ENCODE peak calls at places on chromosomes 12 and 14, in four cellular contexts. P, B, D and N are unnamed samples.

GRCh38 chr12:31263661-31264060 is 62.3 kb downstream of the SINHCAF start:
- DNase-seq in B (no peak), D (no peak), P (no peak), N (no peak)

GRCh38 chr14:104249092-104249491 is 110.7 kb downstream of the KIF26A start:
- DNase-seq in B (no peak), D (no peak), P (no peak), N (no peak)

GRCh38 chr12:109989380-109989779 is 6.8 kb downstream of the GIT2 start:
- DNase-seq in B (no peak), D (no peak), P (no peak), N (no peak)

GRCh38 chr12:38823743-38824142 is 81.6 kb downstream of the CPNE8 start:
- DNase-seq in P (no peak), D (no peak), B (no peak), N (no peak)

GRCh38 chr12:46794593-46795190 is 31.1 kb downstream of the SLC38A4 start:
- DNase-seq in P (no peak), B (no peak), D (no peak), N (no peak)

GRCh38 chr12:81167694-81168093 is 89.8 kb downstream of the ACSS3 start:
- DNase-seq in D (no peak), P (no peak), B (no peak), N (no peak)

GRCh38 chr12:15679146-15679545 is 110.0 kb downstream of the EPS8 start:
- DNase-seq in P (peak; percentile 3), B (no peak), D (no peak), N (no peak)

GRCh38 chr14:41605550-41606248 is 977 bp upstream of the LRFN5 start:
- DNase-seq in B (no peak), D (no peak), P (no peak), N (no peak)

GRCh38 chr14:57391609-57392195 is 1.3 kb downstream of the NAA30 start:
- DNase-seq in P (no peak), D (no peak), B (no peak), N (peak; percentile 21)

GRCh38 chr12:6089041-6089823 is 35.2 kb downstream of the VWF start:
- DNase-seq in D (peak; percentile 77), P (peak; percentile 56), B (no peak), N (no peak)

GRCh38 chr12:50283924-50284236 is 560 bp upstream of the LIMA1 start:
- DNase-seq in B (no peak), P (no peak), D (no peak), N (no peak)

GRCh38 chr14:41137741-41138140 is 468.9 kb upstream of the LRFN5 start:
- DNase-seq in B (no peak), D (no peak), P (peak; percentile 0), N (no peak)

GRCh38 chr12:64608901-64609542 is 1.3 kb upstream of the RASSF3 start:
- DNase-seq in D (peak; percentile 81), P (peak; percentile 58), B (peak; percentile 47), N (peak; percentile 48)

GRCh38 chr12:6052940-6053329 is 71.5 kb downstream of the VWF start:
- DNase-seq in D (no peak), P (no peak), B (no peak), N (no peak)

DNA sequence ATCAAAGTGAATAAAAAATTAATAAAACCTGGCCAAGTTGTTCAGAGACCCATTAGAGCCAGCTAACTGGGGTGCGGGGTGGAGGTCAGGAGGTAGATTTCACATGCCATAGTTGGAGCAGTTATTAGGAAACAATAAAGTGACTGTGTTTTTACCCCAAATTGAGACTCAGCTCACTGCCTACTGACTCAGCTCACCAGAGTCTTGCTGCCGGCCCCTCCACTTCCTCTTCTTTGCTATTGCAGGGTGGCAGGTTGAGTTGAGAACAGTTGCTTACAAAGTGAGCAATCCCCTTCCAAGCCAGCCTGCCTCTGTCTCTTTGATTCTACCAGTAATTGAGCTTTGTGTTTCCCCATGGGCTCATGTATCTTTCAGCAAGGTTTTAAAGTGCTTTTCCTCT is 12.9 kb downstream of the ST8SIA1 start:
- DNase-seq in B (no peak), D (no peak), P (no peak), N (no peak)
- TF ChIP-seq ELF1 in B (no peak), D (no peak), P (no peak), N (no peak)

DNA sequence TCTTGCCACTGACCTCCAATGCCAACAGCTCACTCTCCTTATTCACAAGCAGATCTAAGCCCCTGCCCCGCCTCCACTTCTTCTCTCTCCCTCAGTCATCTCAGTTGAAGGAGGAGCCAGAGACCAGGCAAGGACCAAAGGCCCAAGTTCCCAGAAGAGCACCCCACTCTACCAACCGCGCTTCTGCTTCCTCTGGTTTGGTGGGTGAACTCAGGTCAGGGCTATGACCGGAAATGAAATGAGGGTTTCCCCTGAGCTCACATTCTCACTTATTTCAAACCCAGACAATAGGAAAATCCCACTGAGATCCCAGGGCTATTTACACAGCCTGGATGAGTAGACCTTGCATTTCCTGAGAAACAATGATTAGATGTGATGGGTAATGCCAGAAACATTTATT is 9.9 kb downstream of the DPF3 start:
- DNase-seq in P (no peak), B (no peak), D (no peak), N (no peak)
- TF ChIP-seq ELF1 in P (no peak), B (no peak), D (no peak), N (no peak)

GRCh38 chr12:74776378-74776777 is 238.7 kb downstream of the ATXN7L3B start:
- DNase-seq in D (no peak), B (no peak), P (no peak), N (no peak)

GRCh38 chr12:74782086-74782485 is 244.5 kb downstream of the ATXN7L3B start:
- DNase-seq in B (no peak), P (no peak), D (no peak), N (no peak)

DNA sequence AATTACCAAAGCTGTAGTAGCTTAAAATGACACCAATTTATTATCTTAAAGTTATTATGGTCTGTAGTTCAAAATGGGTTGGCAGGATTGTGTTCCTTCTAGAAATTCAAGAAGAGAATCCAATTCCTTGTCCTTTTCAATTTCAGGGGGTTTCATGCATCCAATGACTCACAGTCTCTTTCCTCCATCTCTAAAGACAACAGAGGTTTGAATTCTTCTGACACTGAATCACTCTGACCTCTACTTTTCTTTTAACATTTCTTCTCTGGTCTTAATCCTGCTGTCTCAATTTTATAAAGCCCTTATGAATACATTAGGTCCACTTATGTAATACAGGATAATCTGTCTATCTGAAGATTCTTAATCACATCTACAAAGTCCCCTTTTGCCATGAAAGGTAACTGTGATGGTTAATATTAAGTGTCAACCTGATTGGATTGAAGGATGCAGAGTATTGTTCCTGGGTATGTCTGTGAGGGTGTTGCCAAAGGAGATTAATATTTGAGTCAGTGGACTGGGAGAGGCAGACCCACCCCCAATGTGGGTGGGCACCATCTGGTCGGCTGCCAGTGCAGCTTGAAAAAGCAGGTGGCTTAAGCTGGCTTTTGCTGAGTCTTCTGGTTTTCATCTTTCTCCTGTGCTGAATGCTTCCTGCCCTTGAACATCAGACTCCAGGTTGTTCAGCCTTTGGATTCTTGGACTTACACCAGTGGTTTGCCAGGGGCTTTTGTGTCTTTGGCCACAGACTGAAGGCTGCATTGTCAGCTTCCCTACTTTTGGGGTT is 243.0 kb downstream of the ATXN7L3B start:
- DNase-seq in D (no peak), P (no peak), B (no peak), N (no peak)
- TF ChIP-seq ELF1 in D (no peak), P (no peak), B (no peak), N (no peak)

GRCh38 chr12:5000204-5000603 is 43.5 kb upstream of the KCNA5 start:
- DNase-seq in P (no peak), B (no peak), D (peak; percentile 16), N (no peak)
- TF ChIP-seq ELF1 in P (no peak), B (no peak), D (no peak), N (no peak)

GRCh38 chr12:104355630-104356029 is 52.1 kb downstream of the EID3 start:
- DNase-seq in B (no peak), D (no peak), P (no peak), N (no peak)

GRCh38 chr12:104353012-104353981 is 49.8 kb downstream of the EID3 start:
- DNase-seq in D (no peak), P (no peak), B (no peak), N (no peak)

GRCh38 chr12:104354167-104354867 is 50.8 kb downstream of the EID3 start:
- DNase-seq in B (no peak), P (no peak), D (no peak), N (no peak)

GRCh38 chr12:104356231-104357115 is 52.9 kb downstream of the EID3 start:
- DNase-seq in P (no peak), B (no peak), D (no peak), N (no peak)

GRCh38 chr12:104354868-104355570 is 51.5 kb downstream of the EID3 start:
- DNase-seq in D (no peak), P (no peak), B (no peak), N (no peak)
- TF ChIP-seq ELF1 in D (no peak), P (no peak), B (no peak), N (no peak)